ENCODE peak calls at places on chromosomes 1 and 21, in ten cellular contexts. W is IMR-90; L is uterus; J is A549; G is RWPE1; V is MM.1S; Y is lung; K is SJSA1; B is small intestine; U is CD8-positive, alpha-beta T cell. P is an unnamed sample.

GRCh38 chr21:34521561-34521960 is 9.6 kb upstream of the KCNE1 start:
- DNase-seq in W (no peak), L (no peak), J (no peak), G (no peak), V (no peak), Y (no peak), K (no peak), B (peak), U (no peak), P (no peak)

GRCh38 chr1:173603056-173603591 is at the start of gene SLC9C2:
- DNase-seq in W (peak), L (no peak), J (no peak), G (no peak), V (peak), Y (peak), K (no peak), B (peak), U (no peak), P (no peak)

GRCh38 chr1:156676820-156677615 is at the start of gene NES:
- DNase-seq in W (peak), L (peak), J (peak), G (no peak), V (no peak), Y (no peak), K (peak), B (no peak), U (no peak), P (peak)

GRCh38 chr21:46145159-46145839 is 10.1 kb downstream of the FTCD start:
- DNase-seq in W (no peak), L (peak), J (no peak), G (no peak), V (no peak), Y (no peak), K (no peak), B (no peak), U (no peak), P (peak)

GRCh38 chr1:84972377-84972987 is 24.4 kb downstream of the MCOLN2 start:
- DNase-seq in W (no peak), L (no peak), J (no peak), G (no peak), V (peak), Y (no peak), K (no peak), B (no peak), U (no peak), P (no peak)

GRCh38 chr21:42216726-42217572 is 2.0 kb upstream of the ABCG1 start:
- DNase-seq in W (no peak), L (no peak), J (no peak), G (no peak), V (no peak), Y (no peak), K (no peak), B (no peak), U (no peak), P (peak)

GRCh38 chr21:30166705-30167104 is at the start of gene CLDN17:
- DNase-seq in W (no peak), L (no peak), J (no peak), G (no peak), V (no peak), Y (no peak), K (no peak), B (no peak), U (no peak), P (no peak)

GRCh38 chr1:110390096-110390495 is 730 bp downstream of the SLC16A4 start:
- DNase-seq in W (peak), L (peak), J (peak), G (peak), V (no peak), Y (peak), K (peak), B (peak), U (no peak), P (peak)

GRCh38 chr21:41921089-41921819 is 32.6 kb downstream of the C2CD2 start:
- DNase-seq in W (no peak), L (no peak), J (no peak), G (no peak), V (no peak), Y (no peak), K (no peak), B (no peak), U (no peak), P (no peak)

GRCh38 chr1:165415068-165415467 is 29.9 kb downstream of the RXRG start:
- DNase-seq in W (no peak), L (no peak), J (no peak), G (no peak), V (no peak), Y (no peak), K (no peak), B (no peak), U (no peak), P (no peak)

GRCh38 chr1:11804666-11805453 is 904 bp downstream of the MTHFR start:
- DNase-seq in W (peak), L (peak), J (no peak), G (peak), V (peak), Y (peak), K (no peak), B (peak), U (peak), P (peak)

GRCh38 chr1:37325010-37325409 is 149.4 kb upstream of the ZC3H12A start:
- DNase-seq in W (no peak), L (no peak), J (no peak), G (no peak), V (no peak), Y (no peak), K (no peak), B (no peak), U (no peak), P (no peak)

GRCh38 chr1:209199822-209200221 is 383.7 kb upstream of the CAMK1G start:
- DNase-seq in W (no peak), L (no peak), J (no peak), G (no peak), V (no peak), Y (no peak), K (no peak), B (no peak), U (no peak), P (no peak)

GRCh38 chr1:192147221-192147620 is 11.0 kb upstream of the RGS18 start:
- DNase-seq in W (peak), L (no peak), J (no peak), G (no peak), V (no peak), Y (no peak), K (no peak), B (no peak), U (no peak), P (no peak)

GRCh38 chr1:39450956-39451601 is 40.4 kb upstream of the BMP8A start:
- DNase-seq in W (peak), L (no peak), J (no peak), G (no peak), V (no peak), Y (no peak), K (peak), B (no peak), U (no peak), P (no peak)

GRCh38 chr1:37410815-37411214 is 63.6 kb upstream of the ZC3H12A start:
- DNase-seq in W (peak), L (no peak), J (no peak), G (peak), V (no peak), Y (no peak), K (no peak), B (no peak), U (no peak), P (no peak)

GRCh38 chr21:34899302-34899701 is 149.8 kb downstream of the RUNX1 start:
- DNase-seq in W (no peak), L (no peak), J (no peak), G (no peak), V (no peak), Y (no peak), K (no peak), B (no peak), U (no peak), P (no peak)

GRCh38 chr1:34846265-34846664 is 13.3 kb downstream of the SMIM12 start:
- DNase-seq in W (no peak), L (no peak), J (no peak), G (no peak), V (no peak), Y (no peak), K (no peak), B (no peak), U (no peak), P (no peak)

GRCh38 chr1:219967361-219967760 is 39.0 kb upstream of the SLC30A10 start:
- DNase-seq in W (no peak), L (no peak), J (no peak), G (no peak), V (no peak), Y (no peak), K (no peak), B (no peak), U (no peak), P (no peak)

GRCh38 chr1:78019031-78019430 is 14.3 kb downstream of the DNAJB4 start:
- DNase-seq in W (peak), L (no peak), J (no peak), G (no peak), V (no peak), Y (no peak), K (no peak), B (no peak), U (no peak), P (no peak)

GRCh38 chr1:10621906-10622305 is 147.2 kb downstream of the PEX14 start:
- DNase-seq in W (no peak), L (peak), J (no peak), G (no peak), V (no peak), Y (no peak), K (no peak), B (no peak), U (no peak), P (peak)

GRCh38 chr1:205435904-205436573 is 14.2 kb upstream of the LEMD1 start:
- DNase-seq in W (no peak), L (no peak), J (no peak), G (no peak), V (no peak), Y (no peak), K (no peak), B (no peak), U (no peak), P (no peak)

GRCh38 chr1:156497743-156498446 is 2.7 kb downstream of the MEF2D start:
- DNase-seq in W (no peak), L (peak), J (no peak), G (no peak), V (no peak), Y (no peak), K (no peak), B (no peak), U (no peak), P (peak)

GRCh38 chr1:39098569-39099250 is 72.6 kb downstream of the NDUFS5 start:
- DNase-seq in W (peak), L (peak), J (peak), G (peak), V (peak), Y (peak), K (peak), B (peak), U (peak), P (peak)

GRCh38 chr1:42184616-42185015 is 20.1 kb upstream of the GUCA2A start:
- DNase-seq in W (no peak), L (no peak), J (no peak), G (no peak), V (no peak), Y (no peak), K (no peak), B (no peak), U (no peak), P (no peak)

GRCh38 chr1:15189692-15190321 is 36.3 kb downstream of the TMEM51 start:
- DNase-seq in W (no peak), L (no peak), J (peak), G (no peak), V (no peak), Y (no peak), K (no peak), B (peak), U (no peak), P (no peak)

GRCh38 chr1:95197616-95198252 is 36.3 kb upstream of the RWDD3 start:
- DNase-seq in W (peak), L (no peak), J (no peak), G (peak), V (no peak), Y (no peak), K (no peak), B (no peak), U (no peak), P (no peak)

GRCh38 chr1:99849744-99850457 is at the start of gene AGL:
- DNase-seq in W (peak), L (peak), J (peak), G (peak), V (peak), Y (peak), K (peak), B (peak), U (peak), P (peak)

GRCh38 chr1:91165033-91165654 is 143.3 kb upstream of the ZNF644 start:
- DNase-seq in W (peak), L (peak), J (peak), G (peak), V (peak), Y (peak), K (peak), B (peak), U (peak), P (peak)

GRCh38 chr1:31511848-31512615 is 64.3 kb upstream of the TINAGL1 start:
- DNase-seq in W (no peak), L (no peak), J (no peak), G (no peak), V (no peak), Y (no peak), K (no peak), B (peak), U (no peak), P (no peak)

GRCh38 chr1:46114925-46115603 is 17.4 kb downstream of the PIK3R3 start:
- DNase-seq in W (no peak), L (no peak), J (no peak), G (no peak), V (peak), Y (no peak), K (no peak), B (no peak), U (no peak), P (no peak)
- H3K27ac ChIP-seq in W (no peak), L (no peak), J (no peak), G (no peak), V (peak), Y (no peak), K (no peak), B (no peak), U (no peak), P (no peak)

GRCh38 chr1:150548324-150548631 is 930 bp upstream of the ADAMTSL4 start:
- DNase-seq in W (no peak), L (no peak), J (no peak), G (no peak), V (no peak), Y (no peak), K (no peak), B (no peak), U (no peak), P (no peak)
- H3K27ac ChIP-seq in W (peak), L (peak), J (peak), G (peak), V (no peak), Y (peak), K (no peak), B (no peak), U (no peak), P (peak)

DNA sequence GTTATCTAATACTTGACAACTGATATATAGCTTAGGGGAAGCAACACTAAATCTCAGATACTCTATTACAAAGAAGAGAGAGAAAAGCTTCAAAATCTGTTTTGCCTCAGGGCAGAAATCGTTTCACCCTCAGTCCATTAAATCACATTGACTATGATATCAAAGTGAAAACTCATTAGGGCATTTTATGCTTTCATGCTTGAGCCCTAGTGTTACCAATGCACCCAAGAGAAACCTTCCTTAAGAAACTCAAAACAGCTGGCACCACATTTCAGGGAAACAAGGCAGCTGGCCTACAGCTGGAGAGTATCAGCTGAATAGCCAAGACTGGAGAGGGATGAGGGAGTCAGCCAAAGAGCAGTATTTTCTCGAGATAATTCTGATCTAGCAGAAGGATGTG is 14.9 kb downstream of the COLGALT2 start:
- DNase-seq in W (peak), L (peak), J (no peak), G (no peak), V (no peak), Y (no peak), K (no peak), B (no peak), U (no peak), P (no peak)
- H3K27ac ChIP-seq in W (no peak), L (peak), J (no peak), G (no peak), V (no peak), Y (no peak), K (no peak), B (no peak), U (no peak), P (no peak)

GRCh38 chr21:28674807-28675206 is 317.9 kb downstream of the LTN1 start:
- DNase-seq in W (no peak), L (no peak), J (no peak), G (no peak), V (no peak), Y (no peak), K (no peak), B (no peak), U (no peak), P (no peak)
- H3K27ac ChIP-seq in W (no peak), L (peak), J (no peak), G (no peak), V (no peak), Y (no peak), K (no peak), B (no peak), U (no peak), P (peak)

GRCh38 chr1:87980494-87980893 is 651.8 kb downstream of the LMO4 start:
- DNase-seq in W (no peak), L (no peak), J (no peak), G (no peak), V (no peak), Y (no peak), K (no peak), B (no peak), U (no peak), P (no peak)
- H3K27ac ChIP-seq in W (no peak), L (no peak), J (no peak), G (no peak), V (no peak), Y (no peak), K (no peak), B (no peak), U (no peak), P (no peak)

GRCh38 chr21:38958940-38959685 is 153.4 kb downstream of the ETS2 start:
- DNase-seq in W (peak), L (peak), J (peak), G (no peak), V (no peak), Y (peak), K (peak), B (peak), U (no peak), P (no peak)
- H3K27ac ChIP-seq in W (peak), L (peak), J (peak), G (peak), V (no peak), Y (no peak), K (peak), B (no peak), U (no peak), P (peak)

DNA sequence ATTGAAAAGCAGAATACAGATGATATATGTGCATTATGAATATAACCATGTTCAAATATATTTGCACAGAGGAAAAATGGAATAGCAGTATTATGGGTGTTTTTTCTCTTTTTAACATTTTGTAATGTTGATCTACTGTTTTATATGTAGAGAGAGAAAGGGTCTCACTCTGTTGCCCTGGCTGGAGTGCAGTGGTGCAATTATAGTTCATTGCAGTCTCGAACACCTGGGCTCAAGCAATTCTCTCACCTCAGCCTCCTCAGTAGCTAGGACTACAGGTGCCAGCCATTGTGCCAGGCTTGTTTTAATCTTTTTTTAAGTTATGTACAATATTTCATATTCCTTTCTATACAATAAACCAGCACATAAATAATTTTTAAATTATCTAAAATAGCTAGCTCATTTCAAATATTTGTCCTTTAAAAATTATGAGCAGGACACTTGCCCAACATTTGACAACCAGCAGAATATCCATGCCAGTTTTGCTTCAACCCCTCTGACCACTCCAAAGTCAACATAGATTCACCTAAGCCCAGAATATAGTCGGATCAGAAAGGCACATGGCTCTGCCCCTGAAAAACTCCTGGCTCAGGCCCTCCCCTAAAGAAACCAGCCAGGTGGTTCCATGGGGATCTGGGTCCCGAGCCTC is 29.8 kb downstream of the ZNF281 start:
- DNase-seq in W (no peak), L (no peak), J (no peak), G (no peak), V (no peak), Y (no peak), K (no peak), B (no peak), U (no peak), P (no peak)
- H3K27ac ChIP-seq in W (peak), L (no peak), J (peak), G (peak), V (no peak), Y (no peak), K (peak), B (no peak), U (no peak), P (no peak)

GRCh38 chr1:230101556-230101955 is 34.5 kb downstream of the GALNT2 start:
- DNase-seq in W (no peak), L (no peak), J (no peak), G (no peak), V (no peak), Y (no peak), K (no peak), B (no peak), U (no peak), P (no peak)
- H3K27ac ChIP-seq in W (no peak), L (no peak), J (peak), G (no peak), V (no peak), Y (no peak), K (no peak), B (no peak), U (no peak), P (peak)

GRCh38 chr1:66564250-66564649 is 30.3 kb downstream of the SGIP1 start:
- DNase-seq in W (peak), L (no peak), J (peak), G (peak), V (no peak), Y (no peak), K (peak), B (no peak), U (no peak), P (no peak)

GRCh38 chr1:66559517-66559916 is 25.6 kb downstream of the SGIP1 start:
- DNase-seq in W (no peak), L (no peak), J (no peak), G (no peak), V (no peak), Y (no peak), K (no peak), B (no peak), U (no peak), P (no peak)

GRCh38 chr1:66562561-66562960 is 28.6 kb downstream of the SGIP1 start:
- DNase-seq in W (no peak), L (no peak), J (no peak), G (no peak), V (no peak), Y (no peak), K (peak), B (no peak), U (no peak), P (no peak)

DNA sequence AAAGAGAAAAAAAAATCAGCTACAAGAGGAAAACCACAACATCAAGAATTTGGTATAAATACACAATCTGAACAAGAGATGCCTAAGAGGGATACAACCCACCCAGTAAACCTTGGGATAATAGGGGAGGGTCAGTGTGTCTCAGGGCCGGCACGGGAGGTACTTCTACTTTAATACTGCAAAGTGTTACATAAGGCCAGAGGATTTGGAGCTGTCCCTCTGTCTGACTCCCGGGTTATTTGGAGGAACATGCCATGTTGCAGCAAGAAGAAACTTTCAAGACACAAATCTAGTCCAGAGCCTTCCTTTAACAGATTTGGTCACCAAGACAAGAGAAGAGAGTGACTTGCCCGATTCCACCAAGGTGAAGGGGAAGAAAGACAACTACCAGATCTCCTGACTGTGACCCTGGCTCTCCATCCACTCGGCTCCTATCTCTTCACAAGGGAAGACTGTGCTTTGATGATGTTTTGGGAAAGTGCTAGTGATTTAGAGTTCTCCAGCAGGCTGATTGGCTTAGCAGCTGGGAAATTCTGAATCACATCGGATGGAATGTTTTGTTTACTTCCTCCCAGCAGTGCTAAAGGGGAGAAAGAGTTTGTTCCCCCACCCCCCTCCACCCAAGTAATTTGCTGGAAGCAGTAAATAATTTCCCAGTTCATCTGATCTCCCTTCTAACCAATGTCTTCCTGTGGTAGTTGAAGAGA is 29.3 kb downstream of the SGIP1 start:
- DNase-seq in W (peak), L (peak), J (peak), G (peak), V (no peak), Y (no peak), K (peak), B (no peak), U (no peak), P (no peak)
- H3K27ac ChIP-seq in W (peak), L (peak), J (no peak), G (no peak), V (no peak), Y (peak), K (peak), B (no peak), U (no peak), P (peak)